ENCODE peak calls at places on chromosome 18, in six cellular contexts. T is breast epithelium, W is IMR-90, Y is adrenal gland, V is HepG2, L is prostate gland. U is an unnamed sample.

GRCh38 chr18:261398-262073 is 6.3 kb downstream of the THOC1 start:
- DNase-seq in Y (no peak), L (no peak), T (no peak), V (no peak), W (peak; percentile 15), U (no peak)

GRCh38 chr18:808086-808485 is 4.0 kb downstream of the YES1 start:
- DNase-seq in L (no peak), Y (no peak), W (peak; percentile 64), T (no peak), V (no peak), U (no peak)

GRCh38 chr18:43797347-43797746 is 520.1 kb upstream of the SYT4 start:
- DNase-seq in T (no peak), W (no peak), Y (no peak), L (no peak), V (no peak), U (no peak)

GRCh38 chr18:56756971-56757370 is 105.8 kb downstream of the WDR7 start:
- DNase-seq in L (no peak), V (no peak), Y (peak; percentile 44), T (no peak), W (no peak), U (no peak)

GRCh38 chr18:30512872-30513271 is 529.7 kb downstream of the DSC3 start:
- DNase-seq in Y (no peak), W (no peak), L (no peak), T (no peak), V (no peak), U (no peak)

GRCh38 chr18:60809937-60810336 is 437.4 kb upstream of the MC4R start:
- DNase-seq in T (no peak), V (no peak), W (no peak), L (no peak), Y (no peak), U (no peak)

GRCh38 chr18:25805323-25805722 is 285.1 kb downstream of the SS18 start:
- DNase-seq in T (no peak), W (peak; percentile 89), V (no peak), Y (peak; percentile 83), L (no peak), U (no peak)

GRCh38 chr18:7601249-7601620 is 34.1 kb downstream of the PTPRM start:
- DNase-seq in L (no peak), T (no peak), W (peak; percentile 63), Y (no peak), V (no peak), U (no peak)

GRCh38 chr18:70332694-70333093 is 43.8 kb downstream of the SOCS6 start:
- DNase-seq in T (no peak), W (peak; percentile 57), L (no peak), V (peak; percentile 58), Y (no peak), U (no peak)

GRCh38 chr18:56285387-56286055 is 352.9 kb downstream of the TXNL1 start:
- DNase-seq in T (no peak), L (no peak), V (no peak), W (peak; percentile 52), Y (no peak), U (no peak)

GRCh38 chr18:10851824-10852225 is 297.5 kb downstream of the PIEZO2 start:
- DNase-seq in T (no peak), Y (no peak), V (peak; percentile 57), L (no peak), W (peak; percentile 81), U (no peak)

GRCh38 chr18:10953672-10954071 is 195.7 kb downstream of the PIEZO2 start:
- DNase-seq in V (no peak), Y (no peak), T (no peak), L (no peak), W (no peak), U (no peak)

GRCh38 chr18:39702888-39703287 is 2137.3 kb upstream of the CELF4 start:
- DNase-seq in V (no peak), L (no peak), W (no peak), T (no peak), Y (no peak), U (no peak)

GRCh38 chr18:59265246-59266018 is 7.8 kb downstream of the RAX start:
- DNase-seq in T (no peak), L (no peak), Y (no peak), V (no peak), W (no peak), U (no peak)

GRCh38 chr18:64618390-64618789 is 469.5 kb upstream of the LINC00305 start:
- DNase-seq in L (no peak), Y (no peak), W (no peak), V (no peak), T (no peak), U (no peak)

GRCh38 chr18:49747876-49748275 is 65.5 kb downstream of the ACAA2 start:
- DNase-seq in L (no peak), T (no peak), V (no peak), W (no peak), Y (no peak), U (no peak)

GRCh38 chr18:13433685-13434084 is 215.1 kb downstream of the LDLRAD4 start:
- DNase-seq in W (no peak), Y (no peak), V (no peak), T (no peak), L (no peak), U (no peak)

GRCh38 chr18:58967643-58968291 is 103.1 kb downstream of the ZNF532 start:
- DNase-seq in W (peak; percentile 42), Y (no peak), L (no peak), V (no peak), T (no peak), U (no peak)

GRCh38 chr18:73987247-73987980 is 160.2 kb downstream of the FBXO15 start:
- DNase-seq in W (no peak), Y (no peak), L (no peak), V (no peak), T (no peak), U (peak; percentile 57)

GRCh38 chr18:48032876-48033769 is 102.7 kb upstream of the SMAD2 start:
- DNase-seq in T (no peak), L (no peak), Y (no peak), W (peak; percentile 53), V (no peak), U (peak; percentile 40)

GRCh38 chr18:31401156-31402025 is 24.8 kb downstream of the DSG4 start:
- DNase-seq in T (no peak), W (no peak), L (no peak), V (peak; percentile 76), Y (no peak), U (no peak)

DNA sequence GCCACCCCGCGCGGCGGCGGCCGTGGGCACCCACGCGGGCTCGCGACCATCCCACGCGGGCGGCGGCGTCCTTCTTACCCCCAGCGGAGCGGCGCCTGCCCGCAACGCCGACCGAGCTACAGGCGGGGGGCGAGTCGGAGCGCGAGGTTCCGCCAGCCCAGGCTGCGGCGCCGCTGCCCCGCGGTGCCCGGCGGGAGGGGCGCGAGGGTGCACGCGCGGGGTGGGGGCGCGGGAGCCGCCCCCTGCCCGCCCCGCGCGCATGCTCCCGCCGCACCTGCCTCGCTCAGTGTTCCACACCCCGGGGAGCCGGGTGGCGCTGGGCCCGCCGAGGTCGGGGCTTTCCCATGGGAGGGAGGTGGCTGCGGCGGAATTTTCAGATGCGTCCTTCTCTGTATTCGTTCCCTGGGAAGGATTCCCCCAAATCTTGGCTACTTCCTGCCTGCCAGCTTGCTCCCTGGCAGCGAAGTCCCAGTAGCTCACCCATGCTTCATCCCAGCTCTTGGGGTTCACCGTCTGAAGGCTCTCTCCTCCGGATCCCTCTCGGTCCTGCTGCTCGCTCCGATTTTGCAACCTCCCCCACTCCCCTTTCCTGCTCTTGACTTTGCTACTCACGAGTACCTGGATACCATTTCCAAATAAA is at the start of gene L3MBTL4:
- DNase-seq in Y (peak; percentile 58), L (peak; percentile 59), T (peak; percentile 23), V (no peak), W (no peak), U (peak; percentile 32)
- TF ChIP-seq POLR2A in Y (peak; percentile 43), L (peak; percentile 8), T (no peak), V (peak; percentile 57), W (no peak), U (no peak)

GRCh38 chr18:9136315-9137141 is at the start of gene ANKRD12:
- DNase-seq in L (peak; percentile 96), Y (peak; percentile 98), W (peak; percentile 96), T (peak; percentile 98), V (peak; percentile 88), U (peak; percentile 100)

GRCh38 chr18:9133225-9133624 is 3.4 kb upstream of the ANKRD12 start:
- DNase-seq in V (no peak), Y (no peak), W (no peak), T (no peak), L (no peak), U (no peak)

GRCh38 chr18:9135081-9135911 is 1.3 kb upstream of the ANKRD12 start:
- DNase-seq in L (no peak), W (no peak), Y (no peak), T (no peak), V (no peak), U (no peak)

GRCh38 chr18:9137168-9138066 is 836 bp downstream of the ANKRD12 start:
- DNase-seq in L (peak; percentile 52), W (peak; percentile 95), V (peak; percentile 53), Y (peak; percentile 69), T (peak; percentile 39), U (peak; percentile 86)

DNA sequence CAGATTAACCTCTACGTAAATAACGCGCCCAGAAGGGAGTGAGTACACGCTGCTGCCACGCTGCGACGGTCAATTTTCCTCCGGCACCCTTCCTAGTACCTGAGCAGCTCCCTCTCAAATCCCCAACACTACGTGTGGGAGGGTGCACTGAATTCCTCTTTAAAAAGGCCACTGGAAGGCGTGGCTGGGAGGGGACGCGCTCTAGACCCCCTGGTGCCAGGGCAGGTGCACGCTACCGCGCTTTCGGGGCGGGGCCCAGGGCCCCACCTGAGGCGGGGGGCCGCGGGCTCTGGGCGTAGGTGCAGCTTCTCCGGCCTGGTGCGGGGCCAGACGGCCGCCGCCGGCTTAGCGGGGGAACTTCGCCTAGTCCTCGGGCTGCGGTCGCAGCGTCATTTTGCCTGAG is 668 bp upstream of the ANKRD12 start:
- DNase-seq in W (peak; percentile 19), L (no peak), T (no peak), V (peak; percentile 28), Y (peak; percentile 38), U (no peak)
- TF ChIP-seq CTCF in W (no peak), L (no peak), T (no peak), V (peak; percentile 5), Y (no peak), U (no peak)

GRCh38 chr18:11982981-11983380 is 1.7 kb downstream of the IMPA2 start:
- DNase-seq in W (no peak), Y (no peak), T (no peak), V (peak; percentile 24), L (no peak), U (no peak)
- H3K4me3 ChIP-seq in W (peak overlapping the region; percentile 0), Y (no peak overlapping the region), T (no peak overlapping the region), V (peak overlapping the region; percentile 72), L (no peak overlapping the region), U (no peak overlapping the region)

DNA sequence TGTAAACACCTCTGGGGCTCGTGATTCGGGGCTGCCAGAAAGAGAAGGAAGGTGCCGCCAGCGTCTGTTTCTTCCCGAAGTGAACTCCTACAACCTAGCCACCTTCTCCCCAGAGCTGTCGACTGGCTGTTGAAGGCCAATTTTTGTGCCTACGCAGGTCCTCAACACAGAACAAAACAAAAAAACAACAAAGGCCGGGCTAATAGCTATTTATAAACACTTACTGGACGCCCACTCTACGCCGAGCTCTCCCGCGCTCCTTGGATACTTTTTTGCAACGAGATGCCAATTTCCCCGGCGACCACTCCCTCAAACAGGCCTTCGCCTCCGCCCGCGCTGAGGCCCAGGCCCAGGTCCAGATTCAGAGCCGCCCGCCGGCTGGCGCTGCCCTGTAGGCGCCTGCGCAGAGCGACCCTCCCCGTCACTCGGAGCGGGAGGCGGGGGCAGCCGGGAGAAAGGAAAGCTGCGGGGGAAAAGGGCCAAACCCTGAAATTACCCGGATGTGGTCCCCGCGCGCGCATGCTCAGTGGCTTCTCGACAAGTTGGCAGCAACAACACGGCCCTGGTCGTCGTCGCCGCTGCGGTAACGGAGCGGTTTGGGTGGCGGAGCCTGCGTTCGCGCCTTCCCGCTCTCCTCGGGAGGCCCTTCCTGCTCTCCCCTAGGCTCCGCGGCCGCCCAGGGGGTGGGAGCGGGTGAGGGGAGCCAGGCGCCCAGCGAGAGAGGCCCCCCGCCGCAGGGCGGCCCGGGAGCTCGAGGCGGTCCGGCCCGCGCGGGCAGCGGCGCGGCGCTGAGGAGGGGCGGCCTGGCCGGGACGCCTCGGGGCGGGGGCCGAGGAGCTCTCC is at the start of gene SMAD4:
- DNase-seq in V (peak; percentile 89), T (peak; percentile 93), Y (peak; percentile 96), W (peak; percentile 94), L (peak; percentile 94), U (peak; percentile 99)
- TF ChIP-seq POLR2A in V (peak; percentile 97), T (peak; percentile 95), Y (peak; percentile 97), W (peak; percentile 90), L (peak; percentile 90), U (no peak)

U was measured in lower leg skin.